ENCODE peak calls at places on chromosomes 6 and 20, in seven cellular contexts. One of them, this sample, is unnamed.

GRCh38 chr20:12847862-12848261 is 160.9 kb upstream of the SPTLC3 start:
- DNase-seq in neural progenitor cell: peak; percentile 21
- DNase-seq in DND-41: no peak
- DNase-seq in endothelial cell of umbilical vein: no peak
- DNase-seq in fibroblast of lung: no peak
- DNase-seq in HCT116: no peak
- DNase-seq in hepatocyte: peak; percentile 48
- DNase-seq in this sample: peak; percentile 19

GRCh38 chr6:64280569-64280968 is 645.0 kb downstream of the PHF3 start:
- DNase-seq in DND-41: no peak
- DNase-seq in HCT116: no peak
- DNase-seq in hepatocyte: peak; percentile 30
- DNase-seq in neural progenitor cell: peak; percentile 57
- DNase-seq in endothelial cell of umbilical vein: peak; percentile 45
- DNase-seq in fibroblast of lung: peak; percentile 3
- DNase-seq in this sample: peak; percentile 47

GRCh38 chr6:109454483-109455160 is 950 bp downstream of the MICAL1 start:
- DNase-seq in DND-41: peak; percentile 91
- DNase-seq in endothelial cell of umbilical vein: no peak
- DNase-seq in fibroblast of lung: peak; percentile 20
- DNase-seq in HCT116: no peak
- DNase-seq in neural progenitor cell: no peak
- DNase-seq in hepatocyte: peak; percentile 45
- DNase-seq in this sample: peak; percentile 69

GRCh38 chr6:21494505-21494904 is 99.0 kb upstream of the SOX4 start:
- DNase-seq in fibroblast of lung: no peak
- DNase-seq in HCT116: no peak
- DNase-seq in endothelial cell of umbilical vein: no peak
- DNase-seq in hepatocyte: no peak
- DNase-seq in DND-41: no peak
- DNase-seq in neural progenitor cell: no peak
- DNase-seq in this sample: no peak

GRCh38 chr20:17558154-17558940 is 11.5 kb upstream of the DSTN start:
- DNase-seq in HCT116: peak; percentile 88
- DNase-seq in hepatocyte: peak; percentile 73
- DNase-seq in neural progenitor cell: no peak
- DNase-seq in endothelial cell of umbilical vein: peak; percentile 95
- DNase-seq in fibroblast of lung: peak; percentile 95
- DNase-seq in DND-41: no peak
- DNase-seq in this sample: peak; percentile 94

GRCh38 chr6:132005177-132005576 is 54.0 kb upstream of the CCN2 start:
- DNase-seq in endothelial cell of umbilical vein: peak; percentile 72
- DNase-seq in fibroblast of lung: no peak
- DNase-seq in DND-41: no peak
- DNase-seq in hepatocyte: no peak
- DNase-seq in neural progenitor cell: no peak
- DNase-seq in HCT116: no peak
- DNase-seq in this sample: no peak

GRCh38 chr6:17115251-17116089 is 13.6 kb downstream of the STMND1 start:
- DNase-seq in neural progenitor cell: no peak
- DNase-seq in fibroblast of lung: peak; percentile 95
- DNase-seq in hepatocyte: peak; percentile 75
- DNase-seq in endothelial cell of umbilical vein: peak; percentile 36
- DNase-seq in DND-41: no peak
- DNase-seq in HCT116: peak; percentile 34
- DNase-seq in this sample: peak; percentile 90

GRCh38 chr20:58550661-58551060 is 35.5 kb upstream of the APCDD1L start:
- DNase-seq in neural progenitor cell: no peak
- DNase-seq in endothelial cell of umbilical vein: peak; percentile 86
- DNase-seq in DND-41: no peak
- DNase-seq in hepatocyte: peak; percentile 30
- DNase-seq in HCT116: no peak
- DNase-seq in fibroblast of lung: peak; percentile 99
- DNase-seq in this sample: peak; percentile 95

GRCh38 chr6:29746846-29747687 is 23.8 kb downstream of the HLA-F start:
- DNase-seq in HCT116: no peak
- DNase-seq in fibroblast of lung: no peak
- DNase-seq in endothelial cell of umbilical vein: no peak
- DNase-seq in neural progenitor cell: no peak
- DNase-seq in hepatocyte: no peak
- DNase-seq in DND-41: no peak
- DNase-seq in this sample: no peak

GRCh38 chr6:29749668-29750067 is 26.4 kb downstream of the HLA-F start:
- DNase-seq in fibroblast of lung: no peak
- DNase-seq in hepatocyte: no peak
- DNase-seq in endothelial cell of umbilical vein: no peak
- DNase-seq in DND-41: no peak
- DNase-seq in neural progenitor cell: no peak
- DNase-seq in HCT116: no peak
- DNase-seq in this sample: no peak

GRCh38 chr6:29747688-29748250 is 24.5 kb downstream of the HLA-F start:
- DNase-seq in DND-41: no peak
- DNase-seq in fibroblast of lung: no peak
- DNase-seq in hepatocyte: no peak
- DNase-seq in HCT116: no peak
- DNase-seq in neural progenitor cell: no peak
- DNase-seq in endothelial cell of umbilical vein: no peak
- DNase-seq in this sample: no peak

GRCh38 chr6:29750709-29751108 is 27.5 kb downstream of the HLA-F start:
- DNase-seq in HCT116: no peak
- DNase-seq in fibroblast of lung: no peak
- DNase-seq in endothelial cell of umbilical vein: no peak
- DNase-seq in hepatocyte: no peak
- DNase-seq in neural progenitor cell: no peak
- DNase-seq in DND-41: no peak
- DNase-seq in this sample: no peak

DNA sequence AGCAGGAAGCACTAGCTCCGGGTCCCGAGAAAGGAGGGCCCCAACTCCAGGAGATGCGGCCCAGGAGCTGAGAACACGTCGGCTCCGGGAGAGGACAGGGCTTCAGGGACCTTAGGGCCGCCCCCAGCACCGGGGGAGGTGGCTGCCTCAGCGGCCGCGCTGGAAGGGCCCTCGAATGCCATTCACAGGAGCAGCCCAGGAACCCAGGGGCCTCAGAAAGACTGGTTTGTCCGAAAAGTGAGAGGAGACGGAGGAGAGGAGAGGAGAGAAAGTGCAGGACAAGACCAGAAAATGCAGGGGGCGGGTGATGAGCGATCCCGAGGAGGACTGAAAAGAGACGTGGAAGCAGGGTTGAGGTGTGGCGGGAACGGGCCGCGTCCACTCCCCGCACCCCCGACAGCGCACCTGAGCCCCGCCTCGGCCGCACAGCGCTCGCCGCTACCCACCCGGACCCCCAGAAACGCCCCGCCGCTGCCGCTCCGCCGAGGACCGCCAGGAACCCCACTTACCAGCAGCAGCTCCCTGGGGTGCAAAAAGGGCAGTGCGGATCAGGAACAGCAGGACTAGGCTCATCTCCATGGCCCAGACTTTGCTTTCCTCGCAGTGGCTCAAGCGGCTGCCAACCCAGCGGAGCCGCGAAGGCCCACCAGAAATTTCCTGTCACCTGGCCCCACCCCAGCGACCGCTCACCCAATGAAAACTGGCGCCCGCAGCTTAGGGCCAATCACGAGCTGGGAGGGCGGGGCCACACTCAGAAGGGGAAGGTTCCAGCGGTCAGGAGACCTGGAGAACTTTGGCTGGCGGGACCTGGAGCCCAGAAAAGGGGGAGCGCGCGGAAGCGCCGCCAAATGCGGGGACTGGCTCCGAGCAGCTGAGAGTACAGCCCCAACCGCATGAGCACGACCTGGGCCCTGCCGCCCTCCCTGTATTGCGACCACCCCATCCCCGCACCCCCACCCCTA is 25.4 kb downstream of the HLA-F start:
- DNase-seq in HCT116: peak; percentile 69
- DNase-seq in fibroblast of lung: peak; percentile 63
- DNase-seq in DND-41: no peak
- DNase-seq in neural progenitor cell: peak; percentile 95
- DNase-seq in endothelial cell of umbilical vein: peak; percentile 84
- DNase-seq in hepatocyte: peak; percentile 94
- DNase-seq in this sample: peak; percentile 94
- TF ChIP-seq EZH2 in HCT116: no peak
- TF ChIP-seq EZH2 in fibroblast of lung: no peak
- TF ChIP-seq EZH2 in DND-41: no peak
- TF ChIP-seq EZH2 in neural progenitor cell: peak; percentile 63
- TF ChIP-seq EZH2 in endothelial cell of umbilical vein: no peak
- TF ChIP-seq EZH2 in hepatocyte: no peak
- TF ChIP-seq EZH2 in this sample: no peak

DNA sequence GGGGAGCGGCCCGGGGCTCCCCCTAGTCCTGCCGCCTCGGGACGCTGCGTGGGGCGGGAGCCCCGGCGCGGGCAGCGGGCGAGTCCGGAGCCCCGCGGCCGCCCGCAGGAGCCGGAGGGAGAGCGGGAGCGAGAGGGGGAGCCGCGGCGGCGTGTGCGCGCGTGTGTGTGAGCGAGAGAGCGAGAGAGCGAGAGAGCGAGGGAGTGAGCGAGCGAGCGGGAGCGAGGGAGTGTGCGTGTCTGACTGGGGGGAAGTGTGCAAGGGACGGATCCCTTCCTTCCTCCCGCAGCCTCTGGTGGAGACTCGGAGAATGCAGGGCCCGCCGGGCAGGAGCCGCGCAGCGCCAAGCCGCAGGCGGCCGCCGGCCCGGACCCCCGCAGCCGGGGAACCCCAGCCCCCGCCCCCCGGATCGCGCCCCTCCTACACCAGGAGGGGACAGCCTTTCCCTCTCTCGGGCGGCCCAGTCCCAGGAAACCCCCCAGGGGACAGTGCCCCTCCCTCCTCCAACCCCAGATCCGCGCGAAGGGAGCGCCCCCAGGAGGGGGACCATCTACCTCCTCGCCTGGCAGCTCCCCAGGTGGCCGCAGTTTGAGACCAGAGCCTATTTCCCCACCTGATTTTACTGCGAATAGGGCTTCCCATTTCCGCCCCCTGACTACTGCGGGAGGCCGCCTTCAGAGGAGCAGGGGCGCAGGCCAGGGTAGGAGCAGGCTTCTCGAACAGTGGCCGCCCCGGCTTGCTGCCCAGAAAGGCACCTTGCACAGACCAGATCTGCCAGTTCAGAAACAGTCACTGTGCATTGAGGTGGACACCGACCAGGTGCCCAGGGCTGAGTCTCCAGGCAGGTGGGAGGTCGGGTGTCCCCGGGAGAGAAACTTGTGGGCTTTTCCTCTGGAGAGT is at the start of gene CDH22:
- DNase-seq in endothelial cell of umbilical vein: peak; percentile 27
- DNase-seq in DND-41: no peak
- DNase-seq in HCT116: peak; percentile 22
- DNase-seq in fibroblast of lung: peak; percentile 18
- DNase-seq in neural progenitor cell: peak; percentile 84
- DNase-seq in hepatocyte: peak; percentile 74
- DNase-seq in this sample: peak; percentile 65
- TF ChIP-seq EZH2 in endothelial cell of umbilical vein: peak; percentile 52
- TF ChIP-seq EZH2 in DND-41: no peak
- TF ChIP-seq EZH2 in HCT116: no peak
- TF ChIP-seq EZH2 in fibroblast of lung: peak; percentile 86
- TF ChIP-seq EZH2 in neural progenitor cell: no peak
- TF ChIP-seq EZH2 in hepatocyte: no peak
- TF ChIP-seq EZH2 in this sample: peak; percentile 84

DNA sequence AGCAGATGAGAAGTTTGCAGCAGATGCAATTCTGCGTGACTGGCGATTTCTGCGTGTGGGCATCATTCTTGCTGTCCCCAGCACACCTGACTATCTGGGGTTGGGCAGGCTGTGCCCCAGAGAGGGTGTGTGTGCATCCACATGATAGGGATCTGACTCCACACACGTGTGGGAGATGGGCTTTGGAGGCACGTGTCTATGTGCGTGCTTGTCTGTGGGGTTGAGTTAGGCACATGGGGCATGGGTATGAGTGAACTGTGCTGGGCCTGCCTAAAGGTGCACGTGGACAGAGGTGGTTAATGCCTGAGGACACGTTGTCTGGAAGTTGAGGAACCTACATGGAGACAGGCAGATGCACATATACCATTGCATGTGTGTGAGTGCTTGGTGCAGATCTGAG is 50.3 kb downstream of the CD40 start:
- DNase-seq in HCT116: no peak
- DNase-seq in DND-41: no peak
- DNase-seq in fibroblast of lung: no peak
- DNase-seq in endothelial cell of umbilical vein: no peak
- DNase-seq in neural progenitor cell: no peak
- DNase-seq in hepatocyte: no peak
- DNase-seq in this sample: no peak
- TF ChIP-seq EZH2 in HCT116: no peak
- TF ChIP-seq EZH2 in DND-41: no peak
- TF ChIP-seq EZH2 in fibroblast of lung: no peak
- TF ChIP-seq EZH2 in endothelial cell of umbilical vein: no peak
- TF ChIP-seq EZH2 in neural progenitor cell: no peak
- TF ChIP-seq EZH2 in hepatocyte: no peak
- TF ChIP-seq EZH2 in this sample: no peak

GRCh38 chr6:50819527-50819905 is 845 bp downstream of the TFAP2B start:
- DNase-seq in DND-41: no peak
- DNase-seq in endothelial cell of umbilical vein: no peak
- DNase-seq in hepatocyte: peak; percentile 28
- DNase-seq in neural progenitor cell: peak; percentile 77
- DNase-seq in fibroblast of lung: no peak
- DNase-seq in HCT116: no peak
- DNase-seq in this sample: peak; percentile 41

GRCh38 chr6:50821431-50822077 is 2.9 kb downstream of the TFAP2B start:
- DNase-seq in endothelial cell of umbilical vein: no peak
- DNase-seq in DND-41: no peak
- DNase-seq in neural progenitor cell: peak; percentile 50
- DNase-seq in HCT116: no peak
- DNase-seq in fibroblast of lung: no peak
- DNase-seq in hepatocyte: no peak
- DNase-seq in this sample: no peak

GRCh38 chr6:50818673-50819072 is at the start of gene TFAP2B:
- DNase-seq in HCT116: no peak
- DNase-seq in endothelial cell of umbilical vein: no peak
- DNase-seq in neural progenitor cell: no peak
- DNase-seq in DND-41: no peak
- DNase-seq in fibroblast of lung: no peak
- DNase-seq in hepatocyte: no peak
- DNase-seq in this sample: no peak

GRCh38 chr6:50820590-50821234 is 2.0 kb downstream of the TFAP2B start:
- DNase-seq in endothelial cell of umbilical vein: no peak
- DNase-seq in neural progenitor cell: peak; percentile 66
- DNase-seq in DND-41: no peak
- DNase-seq in HCT116: no peak
- DNase-seq in fibroblast of lung: no peak
- DNase-seq in hepatocyte: no peak
- DNase-seq in this sample: no peak

DNA sequence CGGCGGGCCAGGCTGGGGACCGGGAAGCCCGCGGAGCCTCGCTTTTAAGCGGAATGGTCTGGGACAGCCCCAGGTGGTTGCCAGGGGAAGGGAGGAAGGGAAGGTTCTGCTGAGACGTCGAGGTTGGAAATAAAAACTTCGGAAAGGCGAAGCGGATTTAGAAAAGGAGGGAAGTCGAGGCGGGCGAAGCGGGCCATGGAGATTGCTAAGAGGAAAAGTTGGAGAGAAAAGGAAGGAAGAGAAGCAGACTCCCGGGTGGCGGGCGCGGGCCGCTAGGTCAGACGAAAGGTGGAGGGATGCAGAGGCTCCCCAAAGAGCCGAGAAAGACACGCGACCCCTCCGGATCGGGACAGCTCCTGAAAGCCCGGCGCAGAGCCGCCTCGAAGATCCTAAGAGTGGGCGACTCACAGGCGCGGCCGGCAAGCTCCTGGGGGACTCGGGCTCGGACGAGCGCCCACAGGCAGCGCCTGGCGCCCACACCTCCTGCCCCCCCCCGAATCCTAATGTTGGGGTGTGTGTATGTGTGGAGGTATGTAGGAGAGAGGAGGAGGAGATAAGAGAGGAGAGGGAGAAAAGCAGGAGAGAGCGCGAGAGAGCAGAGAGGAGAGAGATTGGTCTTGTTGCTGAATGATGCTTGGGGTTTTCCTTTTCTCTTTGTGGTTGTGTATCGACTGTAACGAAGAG is 1.4 kb downstream of the TFAP2B start:
- DNase-seq in endothelial cell of umbilical vein: no peak
- DNase-seq in neural progenitor cell: peak; percentile 61
- DNase-seq in fibroblast of lung: no peak
- DNase-seq in DND-41: no peak
- DNase-seq in HCT116: no peak
- DNase-seq in hepatocyte: no peak
- DNase-seq in this sample: peak; percentile 8
- TF ChIP-seq EZH2 in endothelial cell of umbilical vein: peak; percentile 89
- TF ChIP-seq EZH2 in neural progenitor cell: peak; percentile 97
- TF ChIP-seq EZH2 in fibroblast of lung: peak; percentile 88
- TF ChIP-seq EZH2 in DND-41: no peak
- TF ChIP-seq EZH2 in HCT116: no peak
- TF ChIP-seq EZH2 in hepatocyte: peak; percentile 96
- TF ChIP-seq EZH2 in this sample: peak; percentile 70

This sample was measured in GM23248.